ENCODE peak calls at places on chromosomes 2 and 18, in seven cellular contexts. D is SK-N-SH, H is K562, U is HCT116, G is HepG2, C is GM12878, W is H1. V is an unnamed sample.

GRCh38 chr2:195404650-195405049 is 252.4 kb upstream of the SLC39A10 start:
- DNase-seq in C (no peak), U (no peak), W (no peak), G (no peak), H (no peak), D (no peak), V (no peak)

GRCh38 chr2:44456946-44457345 is 95.2 kb downstream of the CAMKMT start:
- DNase-seq in U (no peak), W (no peak), G (no peak), D (no peak), H (no peak), C (no peak), V (no peak)

GRCh38 chr18:48901145-48902022 is 49.4 kb downstream of the SMAD7 start:
- DNase-seq in H (no peak), G (no peak), W (no peak), C (no peak), U (no peak), D (no peak), V (no peak)

GRCh38 chr2:196586511-196586991 is 53.0 kb upstream of the CCDC150 start:
- DNase-seq in C (no peak), H (peak), U (no peak), W (no peak), D (no peak), G (no peak), V (no peak)

GRCh38 chr2:21643180-21643579 is 519.4 kb downstream of the TDRD15 start:
- DNase-seq in W (no peak), U (no peak), H (no peak), D (no peak), C (no peak), G (no peak), V (peak)

GRCh38 chr18:36809590-36810381 is 19.0 kb downstream of the TPGS2 start:
- DNase-seq in C (peak), D (peak), H (peak), W (no peak), G (peak), U (peak), V (no peak)

GRCh38 chr2:127649100-127649611 is 3.2 kb downstream of the GPR17 start:
- DNase-seq in G (no peak), C (no peak), W (no peak), U (no peak), D (no peak), H (no peak), V (no peak)

GRCh38 chr2:33267745-33268144 is 208.7 kb upstream of the RASGRP3 start:
- DNase-seq in U (no peak), W (no peak), G (no peak), C (no peak), D (no peak), H (no peak), V (no peak)

GRCh38 chr2:149483004-149483605 is 104.5 kb downstream of the MMADHC start:
- DNase-seq in W (no peak), C (no peak), D (no peak), H (no peak), U (no peak), G (no peak), V (no peak)

GRCh38 chr2:149221898-149222297 is 108.5 kb upstream of the LYPD6 start:
- DNase-seq in D (peak), U (no peak), G (no peak), C (no peak), H (no peak), W (no peak), V (no peak)

GRCh38 chr2:172929644-172930043 is 146.0 kb upstream of the MAP3K20 start:
- DNase-seq in W (no peak), H (no peak), C (no peak), D (no peak), U (no peak), G (no peak), V (no peak)

GRCh38 chr2:126655500-126656310 is at the start of gene GYPC:
- DNase-seq in W (peak), C (no peak), U (no peak), H (peak), D (no peak), G (no peak), V (no peak)

GRCh38 chr18:6891788-6892187 is 162.3 kb downstream of the ARHGAP28 start:
- DNase-seq in G (no peak), W (no peak), C (no peak), U (no peak), H (no peak), D (no peak), V (no peak)

GRCh38 chr18:62183578-62184195 is 3.2 kb downstream of the PIGN start:
- DNase-seq in H (peak), W (no peak), D (peak), G (peak), U (peak), C (no peak), V (no peak)

GRCh38 chr2:12486205-12487118 is 230.3 kb upstream of the TRIB2 start:
- DNase-seq in G (peak), W (no peak), C (no peak), H (no peak), D (no peak), U (no peak), V (peak)

GRCh38 chr2:236988216-236988615 is 97.5 kb upstream of the COPS8 start:
- DNase-seq in H (no peak), D (no peak), U (no peak), G (no peak), C (no peak), W (no peak), V (no peak)

DNA sequence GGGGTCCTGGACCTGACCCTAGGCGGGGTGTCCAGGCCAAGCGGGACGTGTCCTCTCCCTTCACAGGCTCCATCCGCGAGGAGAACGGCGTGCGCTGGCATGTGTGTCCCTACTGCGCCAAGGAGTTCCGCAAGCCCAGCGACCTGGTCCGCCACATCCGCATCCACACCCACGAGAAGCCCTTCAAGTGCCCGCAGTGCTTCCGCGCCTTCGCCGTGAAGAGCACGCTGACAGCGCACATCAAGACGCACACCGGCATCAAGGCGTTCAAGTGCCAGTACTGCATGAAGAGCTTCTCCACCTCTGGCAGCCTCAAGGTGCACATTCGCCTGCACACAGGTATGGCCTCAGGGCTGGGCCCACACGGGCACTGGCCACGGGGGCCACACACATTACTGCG is 72.6 kb downstream of the ZNF236 start:
- DNase-seq in C (no peak), U (no peak), H (no peak), D (no peak), W (no peak), G (no peak), V (no peak)
- H3K4me3 ChIP-seq in C (no peak), U (no peak), H (no peak), D (no peak), W (no peak), G (no peak), V (no peak)

DNA sequence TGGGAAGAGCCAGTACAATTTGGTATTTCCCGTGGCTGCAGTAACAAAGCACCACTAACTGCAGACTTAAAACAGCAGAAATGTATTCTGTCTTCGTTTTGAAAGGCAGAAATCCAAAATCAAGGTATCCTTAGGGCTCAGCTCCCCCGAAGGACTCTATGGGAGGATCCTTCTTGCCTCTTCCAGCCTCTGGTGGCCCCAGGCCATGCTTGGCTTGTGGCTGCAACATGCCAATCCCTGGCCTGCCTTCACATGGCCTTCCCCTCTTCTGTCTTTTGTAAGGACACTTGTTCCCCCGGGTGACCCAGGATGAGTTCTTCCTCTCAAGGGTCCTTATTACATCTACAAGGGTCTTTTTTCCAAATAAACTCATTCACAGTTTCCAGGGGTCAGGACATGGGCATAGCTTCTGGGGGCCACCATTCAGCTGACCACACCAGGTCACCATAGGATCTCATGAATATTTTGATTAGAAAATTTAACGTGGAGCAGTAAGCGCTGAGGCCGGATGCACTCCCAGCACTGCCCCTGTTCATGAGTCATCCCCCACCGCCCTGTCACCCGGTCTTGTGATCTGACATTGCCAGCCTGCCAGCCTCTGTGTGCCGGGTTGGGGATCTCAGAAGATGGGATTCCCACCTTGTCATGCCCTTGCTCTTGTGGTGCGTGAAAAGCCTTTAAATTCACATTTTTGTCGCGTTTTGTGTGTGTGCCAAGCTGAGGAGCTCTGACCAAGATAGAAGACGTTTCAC is 61.2 kb upstream of the B3GNT7 start:
- DNase-seq in U (no peak), H (no peak), D (no peak), C (no peak), W (no peak), G (no peak), V (no peak)
- TF ChIP-seq YY1 in U (no peak), H (no peak), D (no peak), C (no peak), W (no peak), G (no peak), V (no peak)

DNA sequence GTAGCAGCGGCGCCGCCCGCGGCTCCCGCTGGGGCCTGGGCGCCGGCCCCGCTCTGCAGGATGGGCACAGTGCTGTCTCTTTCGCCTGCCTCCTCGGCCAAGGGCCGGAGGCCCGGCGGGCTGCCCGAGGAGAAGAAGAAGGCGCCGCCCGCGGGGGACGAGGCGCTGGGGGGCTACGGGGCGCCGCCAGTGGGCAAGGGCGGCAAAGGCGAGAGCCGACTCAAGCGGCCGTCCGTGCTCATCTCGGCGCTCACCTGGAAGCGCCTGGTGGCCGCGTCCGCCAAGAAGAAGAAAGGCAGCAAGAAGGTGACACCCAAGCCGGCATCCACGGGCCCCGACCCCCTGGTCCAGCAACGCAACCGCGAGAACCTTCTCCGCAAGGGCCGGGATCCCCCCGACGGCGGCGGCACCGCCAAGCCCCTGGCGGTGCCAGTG is 312 bp downstream of the CDK5R2 start:
- DNase-seq in D (peak), G (no peak), C (no peak), U (no peak), H (no peak), W (no peak), V (no peak)
- H3K4me3 ChIP-seq in D (peak), G (peak), C (peak), U (peak), H (peak), W (peak), V (peak)

DNA sequence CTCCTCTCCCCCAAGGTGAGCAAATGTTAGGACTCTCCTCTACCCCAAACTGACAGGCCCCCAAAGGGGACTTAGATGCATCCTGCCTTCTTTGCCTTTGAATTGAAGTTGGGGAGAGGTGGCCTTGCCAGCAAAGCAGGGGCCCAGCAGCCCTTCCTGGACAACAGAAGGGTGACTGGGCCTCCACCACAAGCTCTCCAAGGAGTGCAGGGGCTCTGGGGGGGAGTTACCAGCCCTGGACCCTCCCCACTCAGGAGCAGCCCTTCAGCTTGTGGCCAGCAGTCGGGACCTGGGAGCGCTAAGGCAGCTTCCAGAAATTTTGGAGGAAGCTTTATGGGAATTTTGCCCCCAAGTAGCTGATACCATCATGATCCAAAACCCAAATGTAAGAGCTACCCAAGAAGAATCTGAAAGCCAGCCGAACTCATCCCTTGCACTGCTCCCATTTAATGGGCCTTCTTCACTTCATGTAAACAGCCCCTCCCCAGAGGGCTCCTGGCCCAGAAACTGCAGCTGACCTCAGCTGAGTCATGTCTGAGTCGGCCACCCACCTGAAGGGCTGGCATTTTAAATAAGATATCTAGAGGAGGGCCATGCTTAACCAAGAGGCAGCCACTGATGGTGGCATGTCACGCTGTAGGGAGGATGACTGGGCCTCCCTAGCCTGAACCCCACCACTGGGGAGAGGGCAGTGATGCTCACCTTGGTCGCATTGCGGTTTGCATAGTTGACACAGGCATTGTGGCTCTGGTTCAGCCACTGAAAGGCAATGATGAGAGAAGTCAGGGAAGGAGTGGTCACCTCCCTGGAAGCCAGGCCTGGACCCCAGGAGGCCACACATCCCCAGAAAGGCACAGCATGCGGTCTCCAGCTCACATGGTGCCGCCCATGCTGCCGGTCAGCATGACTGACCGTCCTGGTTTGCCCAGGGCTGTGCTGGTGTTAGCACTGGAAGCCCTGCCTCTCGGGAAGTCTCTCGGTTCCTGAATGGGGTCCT is 71.5 kb downstream of the SFXN5 start:
- DNase-seq in D (no peak), C (no peak), U (no peak), H (peak), W (peak), G (no peak), V (no peak)
- TF ChIP-seq YY1 in D (no peak), C (no peak), U (no peak), H (no peak), W (no peak), G (no peak), V (no peak)